ENCODE peak calls at places on chromosomes 5 and 9, in nine cellular contexts. P, F, Z, S, X, M, R, Q and J are unnamed samples.
A peak's percentile ranks its signal among the peaks of the same experiment; 100 is the strongest.

GRCh38 chr5:154168395-154168794 is 22.1 kb upstream of the GALNT10 start:
- DNase-seq in F (no peak), S (no peak), Z (no peak), R (no peak), Q (no peak), M (no peak), P (no peak), X (no peak), J (no peak)

GRCh38 chr5:170121321-170121720 is 15.6 kb downstream of the FOXI1 start:
- DNase-seq in F (no peak), Z (peak; percentile 25), X (peak; percentile 56), S (no peak), M (no peak), Q (no peak), R (no peak), P (no peak), J (no peak)

GRCh38 chr9:126421567-126422428 is 95.2 kb downstream of the MVB12B start:
- DNase-seq in Q (no peak), S (peak; percentile 48), F (no peak), X (no peak), M (peak; percentile 57), P (no peak), R (no peak), Z (no peak), J (no peak)

GRCh38 chr9:93569775-93570174 is 6.6 kb upstream of the PHF2 start:
- DNase-seq in P (no peak), F (peak; percentile 42), Q (no peak), S (no peak), M (no peak), Z (no peak), R (no peak), X (no peak), J (no peak)

GRCh38 chr9:34380034-34380510 is 3.4 kb upstream of the MYORG start:
- DNase-seq in Z (no peak), S (peak; percentile 82), Q (no peak), M (peak; percentile 56), F (peak; percentile 56), X (no peak), P (peak; percentile 22), R (peak; percentile 42), J (no peak)

GRCh38 chr9:134502261-134503211 is 139.1 kb upstream of the COL5A1 start:
- DNase-seq in M (no peak), X (peak; percentile 99), R (peak; percentile 45), S (peak; percentile 82), F (peak; percentile 83), Q (peak; percentile 71), Z (peak; percentile 64), P (no peak), J (no peak)

GRCh38 chr9:76223749-76224340 is 170.4 kb downstream of the RFK start:
- DNase-seq in Q (no peak), X (peak; percentile 77), M (no peak), Z (peak; percentile 25), P (no peak), F (no peak), R (no peak), S (no peak), J (no peak)

GRCh38 chr9:95450171-95451107 is 66.3 kb downstream of the PTCH1 start:
- DNase-seq in Z (no peak), R (no peak), S (no peak), P (no peak), M (peak; percentile 74), Q (no peak), F (no peak), X (no peak), J (no peak)

GRCh38 chr9:91659529-91660294 is 236.1 kb upstream of the NFIL3 start:
- DNase-seq in Q (no peak), P (no peak), M (peak; percentile 53), X (peak; percentile 55), Z (no peak), F (peak; percentile 53), S (no peak), R (no peak), J (no peak)

DNA sequence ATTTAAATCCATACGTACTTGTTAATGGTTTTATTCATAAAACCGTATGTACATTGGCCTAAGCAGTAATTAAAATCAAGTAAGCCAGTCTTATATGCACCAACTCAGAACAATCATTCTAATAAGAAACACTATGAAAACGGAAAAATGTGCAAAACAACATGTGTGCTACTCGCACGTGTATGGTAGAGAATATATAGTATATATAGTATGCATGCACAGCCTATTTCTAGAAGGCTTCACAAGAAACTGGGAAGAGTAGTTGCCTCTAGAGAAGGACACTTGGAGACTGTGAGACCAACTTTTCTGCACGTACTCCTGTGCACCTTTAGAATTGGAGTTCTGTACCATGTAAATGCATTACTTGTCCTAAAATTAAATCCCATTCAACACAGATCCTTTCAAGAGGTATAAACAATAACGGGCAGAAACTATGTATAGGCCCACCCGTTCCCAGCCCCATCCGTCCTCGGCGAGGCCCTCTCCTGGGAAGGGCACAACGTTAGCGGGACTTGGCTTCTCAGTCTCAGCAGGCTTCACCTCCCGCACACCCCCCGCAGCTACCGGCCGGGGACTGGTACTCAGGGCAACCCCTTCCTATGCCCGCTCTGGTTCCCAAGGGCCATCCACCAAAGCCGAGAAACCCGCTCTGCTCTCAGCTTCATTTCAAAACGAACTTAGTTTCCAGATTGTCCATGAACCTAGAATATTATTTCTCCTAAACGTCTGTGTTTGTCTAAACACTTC is 2.0 kb downstream of the CDC14B start:
- DNase-seq in M (peak; percentile 15), P (no peak), S (peak; percentile 57), F (no peak), X (no peak), Z (no peak), R (no peak), Q (no peak), J (no peak)
- H3K4me3 ChIP-seq in M (peak overlapping the region; percentile 91), P (no peak overlapping the region), S (no peak overlapping the region), F (peak overlapping the region; percentile 73), X (peak overlapping the region; percentile 88), Z (no peak overlapping the region), R (no peak overlapping the region), Q (no peak overlapping the region), J (no peak overlapping the region)

GRCh38 chr5:133319905-133320520 is 268.2 kb downstream of the HSPA4 start:
- DNase-seq in X (no peak), R (no peak), S (no peak), M (peak; percentile 25), Q (no peak), Z (no peak), P (no peak), F (no peak), J (no peak)
- TF ChIP-seq CTCF in X (peak; percentile 1), R (no peak), S (no peak), M (no peak), Q (no peak), Z (peak; percentile 36), P (no peak), F (no peak), J (no peak)

GRCh38 chr9:69429281-69429680 is 104.3 kb downstream of the ENTREP1 start:
- DNase-seq in X (no peak), Z (no peak), Q (no peak), S (peak; percentile 20), F (no peak), P (peak; percentile 19), R (no peak), M (no peak), J (no peak)

GRCh38 chr9:69430206-69430605 is 105.2 kb downstream of the ENTREP1 start:
- DNase-seq in P (no peak), F (no peak), Q (no peak), M (no peak), X (no peak), R (no peak), S (peak; percentile 41), Z (no peak), J (no peak)

GRCh38 chr9:69427286-69427685 is 102.3 kb downstream of the ENTREP1 start:
- DNase-seq in Q (no peak), F (no peak), R (no peak), S (no peak), X (peak; percentile 11), Z (no peak), M (no peak), P (no peak), J (no peak)

GRCh38 chr9:69425402-69425801 is 100.4 kb downstream of the ENTREP1 start:
- DNase-seq in R (no peak), X (no peak), Z (no peak), M (no peak), P (no peak), F (no peak), S (no peak), Q (no peak), J (no peak)

DNA sequence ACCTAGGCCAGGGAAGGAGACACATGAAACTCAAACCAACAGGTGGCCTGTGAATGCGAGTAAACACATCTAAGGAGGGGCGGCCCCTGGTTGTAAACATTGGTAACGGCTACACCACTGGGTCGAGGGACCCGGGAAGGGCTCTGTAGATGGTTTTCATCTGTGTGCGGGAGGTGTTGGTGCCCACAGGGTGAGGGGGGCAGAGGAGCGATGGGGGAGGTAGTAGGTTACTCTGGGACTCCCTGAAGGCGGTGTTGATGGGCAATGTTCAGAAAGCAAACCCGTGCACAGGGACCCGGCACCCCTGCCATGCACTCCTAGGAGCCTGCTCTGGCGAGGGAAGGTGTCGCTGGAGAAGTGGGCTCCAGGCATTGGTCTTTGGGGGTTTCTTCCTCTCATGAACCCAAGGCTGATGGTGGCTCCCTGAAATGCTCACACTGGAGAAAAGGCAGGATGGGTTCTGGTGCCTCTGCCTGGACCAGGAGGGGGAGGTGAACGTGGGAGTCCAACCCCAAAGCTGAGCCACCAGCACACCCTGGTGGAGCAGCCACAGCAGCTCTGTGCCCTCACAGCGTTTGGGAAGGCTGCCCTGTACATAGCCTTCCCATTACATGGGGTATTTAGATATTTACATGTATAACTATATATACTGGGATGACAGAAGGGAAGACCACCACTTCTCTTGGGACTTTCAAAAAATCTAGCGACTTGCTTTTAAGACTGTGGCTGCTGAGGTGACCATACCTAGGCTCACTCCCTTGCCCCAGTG is 103.2 kb downstream of the ENTREP1 start:
- DNase-seq in Z (no peak), Q (no peak), R (no peak), F (no peak), S (peak; percentile 27), P (no peak), M (no peak), X (no peak), J (no peak)
- H3K36me3 ChIP-seq in Z (no peaks in the 10 kb centered on the region), Q (peaks cover 22% of the 10 kb centered on the region), R (no peaks in the 10 kb centered on the region), F (no peaks in the 10 kb centered on the region), S (no peaks in the 10 kb centered on the region), P (no peaks in the 10 kb centered on the region), M (no peaks in the 10 kb centered on the region), X (no peaks in the 10 kb centered on the region), J (no peaks in the 10 kb centered on the region)

GRCh38 chr5:142474426-142474825 is 149.6 kb upstream of the SPRY4 start:
- DNase-seq in M (no peak), R (no peak), S (no peak), X (no peak), Z (peak; percentile 62), Q (no peak), F (no peak), P (no peak), J (no peak)

GRCh38 chr5:142475102-142475501 is 150.3 kb upstream of the SPRY4 start:
- DNase-seq in P (no peak), Q (no peak), R (no peak), M (peak; percentile 20), S (no peak), Z (no peak), X (no peak), F (no peak), J (no peak)

GRCh38 chr5:142478116-142478515 is 153.3 kb upstream of the SPRY4 start:
- DNase-seq in S (no peak), M (no peak), F (no peak), X (no peak), R (no peak), P (no peak), Q (no peak), Z (no peak), J (no peak)

GRCh38 chr5:142473038-142473437 is 148.2 kb upstream of the SPRY4 start:
- DNase-seq in X (no peak), M (no peak), Q (no peak), S (no peak), R (no peak), P (no peak), F (no peak), Z (no peak), J (no peak)

GRCh38 chr5:142472306-142472951 is 147.6 kb upstream of the SPRY4 start:
- DNase-seq in M (no peak), S (no peak), Q (no peak), P (no peak), X (peak; percentile 96), F (no peak), R (no peak), Z (peak; percentile 85), J (no peak)
- H3K4me3 ChIP-seq in M (no peak overlapping the region), S (no peak overlapping the region), Q (no peak overlapping the region), P (no peak overlapping the region), X (no peak overlapping the region), F (no peak overlapping the region), R (no peak overlapping the region), Z (no peak overlapping the region), J (no peak overlapping the region)